ENCODE peak calls at places on chromosomes 2 and 18, in six cellular contexts. D, X, K, U, Y and S are unnamed samples.

GRCh38 chr2:240481720-240482119 is 46.3 kb downstream of the GPC1 start:
- DNase-seq in K (no peak), X (no peak), Y (no peak), U (no peak), D (no peak), S (no peak)

GRCh38 chr2:151777487-151777886 is 43.2 kb upstream of the NEB start:
- DNase-seq in K (no peak), U (no peak), Y (no peak), X (no peak), D (no peak), S (no peak)

GRCh38 chr2:56239030-56239429 is 55.2 kb downstream of the CCDC85A start:
- DNase-seq in K (no peak), D (no peak), U (no peak), X (no peak), Y (no peak), S (no peak)

GRCh38 chr2:17915099-17915498 is 36.6 kb downstream of the KCNS3 start:
- DNase-seq in U (no peak), D (no peak), K (no peak), X (no peak), Y (no peak), S (no peak)

GRCh38 chr2:119460076-119460475 is 28.4 kb downstream of the TMEM37 start:
- DNase-seq in U (no peak), K (no peak), X (no peak), D (no peak), Y (no peak), S (no peak)

GRCh38 chr2:191178806-191179514 is 28.2 kb upstream of the STAT4 start:
- DNase-seq in D (no peak), K (no peak), U (no peak), X (no peak), Y (no peak), S (no peak)

GRCh38 chr2:45382744-45383143 is 228.3 kb downstream of the SRBD1 start:
- DNase-seq in K (no peak), U (no peak), D (no peak), Y (no peak), X (no peak), S (no peak)

GRCh38 chr2:174059875-174060226 is 94.7 kb upstream of the SP3 start:
- DNase-seq in U (no peak), D (no peak), Y (no peak), X (no peak), K (no peak), S (no peak)

GRCh38 chr2:207418422-207418821 is 111.3 kb upstream of the CREB1 start:
- DNase-seq in K (no peak), Y (peak), X (no peak), U (no peak), D (no peak), S (no peak)

GRCh38 chr18:11752116-11752911 is 63.2 kb downstream of the GNAL start:
- DNase-seq in X (no peak), K (peak), Y (no peak), D (no peak), U (peak), S (peak)

GRCh38 chr18:10010611-10011015 is 96.8 kb downstream of the VAPA start:
- DNase-seq in U (no peak), Y (no peak), K (no peak), D (no peak), X (no peak), S (no peak)

GRCh38 chr2:127218843-127219715 is 1.0 kb downstream of the CYP27C1 start:
- DNase-seq in U (peak), X (no peak), D (no peak), K (no peak), Y (peak), S (no peak)

GRCh38 chr18:12255626-12256026 is 1.5 kb downstream of the CIDEA start:
- DNase-seq in U (no peak), Y (no peak), K (no peak), X (no peak), D (no peak), S (peak)

GRCh38 chr18:33440011-33440383 is 524 bp downstream of the CCDC178 start:
- DNase-seq in D (no peak), X (no peak), Y (peak), K (peak), U (peak), S (no peak)

GRCh38 chr2:181178823-181179412 is 198.5 kb downstream of the UBE2E3 start:
- DNase-seq in U (peak), D (peak), K (no peak), X (no peak), Y (peak), S (peak)

GRCh38 chr2:127107622-127107999 is 657 bp upstream of the BIN1 start:
- DNase-seq in Y (no peak), K (no peak), U (no peak), D (no peak), X (no peak), S (no peak)

GRCh38 chr2:1993711-1994682 is 249.7 kb upstream of the PXDN start:
- DNase-seq in Y (no peak), K (no peak), U (no peak), X (no peak), D (no peak), S (peak)

GRCh38 chr2:162215162-162215561 is 28.1 kb downstream of the FAP start:
- DNase-seq in K (no peak), X (no peak), Y (no peak), U (no peak), D (no peak), S (no peak)

GRCh38 chr2:48651127-48651526 is 33.5 kb downstream of the GTF2A1L start:
- DNase-seq in U (no peak), X (no peak), Y (no peak), D (no peak), K (no peak), S (no peak)

GRCh38 chr2:31333527-31334183 is 80.9 kb downstream of the XDH start:
- DNase-seq in Y (peak), U (peak), X (peak), D (peak), K (peak), S (peak)

GRCh38 chr2:24409700-24410556 is 49.6 kb upstream of the ITSN2 start:
- DNase-seq in Y (peak), X (no peak), K (peak), U (peak), D (no peak), S (peak)

GRCh38 chr18:59265246-59266018 is 7.8 kb downstream of the RAX start:
- DNase-seq in U (no peak), X (no peak), D (no peak), Y (no peak), K (peak), S (no peak)

GRCh38 chr2:24856791-24857211 is 63.2 kb downstream of the ADCY3 start:
- DNase-seq in X (no peak), D (no peak), U (no peak), Y (no peak), K (no peak), S (no peak)